ENCODE peak calls at places on chromosomes 5 and 9, in eight cellular contexts. T is choroid plexus epithelial cell; V is T-cell; G is activated CD8-positive, alpha-beta memory T cell treated with anti-CD3 and anti-CD28 coated beads, Interleukin-2, amount 10 ng/mL, durations not matched to agents 7 days and 5 days; C is CD4-positive, alpha-beta memory T cell; D is lower leg skin; S is ELR; E is SJSA1. B is an unnamed sample.

GRCh38 chr9:89524888-89525385 is 27.0 kb upstream of the SEMA4D start:
- DNase-seq in C (no peak), D (no peak), S (no peak), T (no peak), V (no peak), G (no peak), E (no peak), B (no peak)

GRCh38 chr9:121684381-121685145 is 33.1 kb downstream of the DAB2IP start:
- DNase-seq in D (no peak), V (no peak), E (no peak), G (no peak), T (peak), S (peak), C (no peak), B (peak)

GRCh38 chr9:81737871-81738507 is 48.6 kb upstream of the TLE1 start:
- DNase-seq in E (peak), V (no peak), S (peak), D (peak), G (no peak), C (no peak), T (peak), B (peak)

GRCh38 chr5:122124766-122125165 is 4.6 kb upstream of the ZNF474 start:
- DNase-seq in C (no peak), G (no peak), S (no peak), V (no peak), D (no peak), E (no peak), T (no peak), B (no peak)

GRCh38 chr5:125367702-125368101 is 621.3 kb upstream of the ZNF608 start:
- DNase-seq in S (no peak), E (no peak), C (no peak), V (no peak), D (no peak), G (no peak), T (no peak), B (peak)

GRCh38 chr9:33340186-33340585 is 49.9 kb downstream of the NFX1 start:
- DNase-seq in V (no peak), E (no peak), G (no peak), T (no peak), C (no peak), S (no peak), D (no peak), B (no peak)

GRCh38 chr9:2621678-2622360 is at the start of gene VLDLR:
- DNase-seq in E (no peak), G (peak), C (no peak), D (peak), T (no peak), V (no peak), S (peak), B (peak)

GRCh38 chr5:6461793-6462650 is 13.4 kb downstream of the UBE2QL1 start:
- DNase-seq in E (peak), C (no peak), S (no peak), G (no peak), V (no peak), T (no peak), D (no peak), B (no peak)

GRCh38 chr9:21831841-21832509 is 29.5 kb downstream of the MTAP start:
- DNase-seq in E (peak), S (peak), T (peak), D (no peak), C (peak), G (no peak), V (no peak), B (peak)

GRCh38 chr9:133184971-133185370 is 21.3 kb upstream of the GBGT1 start:
- DNase-seq in V (peak), S (peak), E (no peak), C (peak), D (peak), G (peak), T (peak), B (peak)

GRCh38 chr9:134785325-134786108 is 95.1 kb upstream of the FCN2 start:
- DNase-seq in S (no peak), E (no peak), C (no peak), G (no peak), T (peak), V (no peak), D (no peak), B (peak)

GRCh38 chr9:14173730-14174129 is 140.2 kb downstream of the NFIB start:
- DNase-seq in E (no peak), T (peak), V (no peak), G (no peak), S (no peak), D (no peak), C (no peak), B (no peak)

GRCh38 chr5:141783599-141784296 is 94.5 kb downstream of the PCDH1 start:
- DNase-seq in T (no peak), E (no peak), D (no peak), V (no peak), G (no peak), S (peak), C (no peak), B (no peak)

GRCh38 chr9:36716496-36716895 is 143.8 kb downstream of the MELK start:
- DNase-seq in S (no peak), E (peak), C (no peak), T (peak), V (no peak), D (no peak), G (no peak), B (no peak)

GRCh38 chr9:130183133-130183762 is 11.0 kb downstream of the NCS1 start:
- DNase-seq in V (no peak), C (no peak), S (peak), E (peak), T (peak), D (no peak), G (no peak), B (peak)

GRCh38 chr5:16568875-16569580 is 47.8 kb downstream of the RETREG1 start:
- DNase-seq in V (no peak), S (peak), T (peak), E (no peak), D (peak), C (no peak), G (no peak), B (peak)

B was measured in fibroblast of pulmonary artery.